ENCODE peak calls at places on chromosomes 11 and 22, in seven cellular contexts. One of them, this sample, is unnamed.

GRCh38 chr11:113091578-113091844 is 130.3 kb downstream of the NCAM1 start:
- DNase-seq in lower leg skin: no peak
- DNase-seq in HS-27A: no peak
- DNase-seq in activated CD4-positive, alpha-beta T cell treated with anti-CD3 and anti-CD28 coated beads, Interleukin-2, amount 10 ng/mL, durations not matched to agents 7 days and 5 days: no peak
- DNase-seq in left ventricle myocardium inferior: no peak
- DNase-seq in NCI-H69: no peak
- DNase-seq in astrocyte of the spinal cord: no peak
- DNase-seq in this sample: no peak

GRCh38 chr11:94732617-94733292 is 35.4 kb upstream of the AMOTL1 start:
- DNase-seq in NCI-H69: peak
- DNase-seq in left ventricle myocardium inferior: peak
- DNase-seq in astrocyte of the spinal cord: peak
- DNase-seq in activated CD4-positive, alpha-beta T cell treated with anti-CD3 and anti-CD28 coated beads, Interleukin-2, amount 10 ng/mL, durations not matched to agents 7 days and 5 days: no peak
- DNase-seq in HS-27A: no peak
- DNase-seq in lower leg skin: no peak
- DNase-seq in this sample: peak

GRCh38 chr11:130535530-130535929 is 87.1 kb downstream of the ADAMTS15 start:
- DNase-seq in lower leg skin: no peak
- DNase-seq in HS-27A: no peak
- DNase-seq in activated CD4-positive, alpha-beta T cell treated with anti-CD3 and anti-CD28 coated beads, Interleukin-2, amount 10 ng/mL, durations not matched to agents 7 days and 5 days: no peak
- DNase-seq in astrocyte of the spinal cord: no peak
- DNase-seq in NCI-H69: no peak
- DNase-seq in left ventricle myocardium inferior: no peak
- DNase-seq in this sample: no peak

GRCh38 chr11:64534950-64535349 is 56.1 kb upstream of the SLC22A12 start:
- DNase-seq in lower leg skin: no peak
- DNase-seq in left ventricle myocardium inferior: no peak
- DNase-seq in NCI-H69: no peak
- DNase-seq in activated CD4-positive, alpha-beta T cell treated with anti-CD3 and anti-CD28 coated beads, Interleukin-2, amount 10 ng/mL, durations not matched to agents 7 days and 5 days: no peak
- DNase-seq in HS-27A: no peak
- DNase-seq in astrocyte of the spinal cord: no peak
- DNase-seq in this sample: no peak

GRCh38 chr11:129637473-129637872 is 178.2 kb upstream of the TMEM45B start:
- DNase-seq in NCI-H69: no peak
- DNase-seq in astrocyte of the spinal cord: peak
- DNase-seq in lower leg skin: no peak
- DNase-seq in activated CD4-positive, alpha-beta T cell treated with anti-CD3 and anti-CD28 coated beads, Interleukin-2, amount 10 ng/mL, durations not matched to agents 7 days and 5 days: no peak
- DNase-seq in left ventricle myocardium inferior: no peak
- DNase-seq in HS-27A: no peak
- DNase-seq in this sample: no peak

GRCh38 chr11:94623120-94623735 is 56.1 kb downstream of the PIWIL4 start:
- DNase-seq in left ventricle myocardium inferior: no peak
- DNase-seq in NCI-H69: peak
- DNase-seq in astrocyte of the spinal cord: peak
- DNase-seq in HS-27A: peak
- DNase-seq in activated CD4-positive, alpha-beta T cell treated with anti-CD3 and anti-CD28 coated beads, Interleukin-2, amount 10 ng/mL, durations not matched to agents 7 days and 5 days: peak
- DNase-seq in lower leg skin: no peak
- DNase-seq in this sample: peak

GRCh38 chr11:68118753-68119448 is 2.3 kb downstream of the CHKA start:
- DNase-seq in left ventricle myocardium inferior: no peak
- DNase-seq in NCI-H69: peak
- DNase-seq in astrocyte of the spinal cord: no peak
- DNase-seq in activated CD4-positive, alpha-beta T cell treated with anti-CD3 and anti-CD28 coated beads, Interleukin-2, amount 10 ng/mL, durations not matched to agents 7 days and 5 days: no peak
- DNase-seq in HS-27A: no peak
- DNase-seq in lower leg skin: peak
- DNase-seq in this sample: no peak

GRCh38 chr22:29206372-29207230 is 905 bp downstream of the EMID1 start:
- DNase-seq in HS-27A: no peak
- DNase-seq in activated CD4-positive, alpha-beta T cell treated with anti-CD3 and anti-CD28 coated beads, Interleukin-2, amount 10 ng/mL, durations not matched to agents 7 days and 5 days: no peak
- DNase-seq in left ventricle myocardium inferior: no peak
- DNase-seq in NCI-H69: peak
- DNase-seq in lower leg skin: no peak
- DNase-seq in astrocyte of the spinal cord: no peak
- DNase-seq in this sample: no peak

GRCh38 chr11:7595016-7595869 is 78.1 kb downstream of the CYB5R2 start:
- DNase-seq in NCI-H69: peak
- DNase-seq in left ventricle myocardium inferior: no peak
- DNase-seq in activated CD4-positive, alpha-beta T cell treated with anti-CD3 and anti-CD28 coated beads, Interleukin-2, amount 10 ng/mL, durations not matched to agents 7 days and 5 days: no peak
- DNase-seq in lower leg skin: no peak
- DNase-seq in astrocyte of the spinal cord: peak
- DNase-seq in HS-27A: no peak
- DNase-seq in this sample: peak